ENCODE peak calls at places on chromosomes 5 and 9, in four cellular contexts. One of them, this sample, is unnamed.

GRCh38 chr9:14824481-14824880 is 85.7 kb downstream of the FREM1 start:
- DNase-seq in HCT116: no peak
- DNase-seq in kidney: no peak
- DNase-seq in mammary epithelial cell: no peak
- DNase-seq in this sample: no peak

GRCh38 chr9:87630266-87630665 is 95.7 kb upstream of the CTSL start:
- DNase-seq in HCT116: no peak
- DNase-seq in kidney: no peak
- DNase-seq in mammary epithelial cell: no peak
- DNase-seq in this sample: no peak

GRCh38 chr5:139232161-139232724 is 34.1 kb upstream of the SIL1 start:
- DNase-seq in HCT116: no peak
- DNase-seq in kidney: no peak
- DNase-seq in mammary epithelial cell: peak; percentile 95
- DNase-seq in this sample: no peak

GRCh38 chr9:113486327-113486726 is 22.8 kb downstream of the RGS3 start:
- DNase-seq in HCT116: no peak
- DNase-seq in kidney: no peak
- DNase-seq in mammary epithelial cell: no peak
- DNase-seq in this sample: no peak

GRCh38 chr5:129541648-129542251 is 81.7 kb downstream of the ADAMTS19 start:
- DNase-seq in HCT116: peak; percentile 48
- DNase-seq in kidney: no peak
- DNase-seq in mammary epithelial cell: peak; percentile 23
- DNase-seq in this sample: no peak

GRCh38 chr5:179558912-179559279 is 8.5 kb downstream of the RUFY1 start:
- DNase-seq in HCT116: no peak
- DNase-seq in kidney: no peak
- DNase-seq in mammary epithelial cell: no peak
- DNase-seq in this sample: peak; percentile 43

GRCh38 chr9:34143116-34143515 is 16.6 kb upstream of the DCAF12 start:
- DNase-seq in HCT116: no peak
- DNase-seq in kidney: no peak
- DNase-seq in mammary epithelial cell: no peak
- DNase-seq in this sample: no peak

GRCh38 chr5:140382866-140383265 is 18.8 kb upstream of the ANKHD1 start:
- DNase-seq in HCT116: no peak
- DNase-seq in kidney: no peak
- DNase-seq in mammary epithelial cell: no peak
- DNase-seq in this sample: no peak

GRCh38 chr5:180605554-180606214 is 14.4 kb upstream of the SCGB3A1 start:
- DNase-seq in HCT116: peak; percentile 75
- DNase-seq in kidney: peak; percentile 45
- DNase-seq in mammary epithelial cell: peak; percentile 38
- DNase-seq in this sample: peak; percentile 50

GRCh38 chr9:23539311-23539710 is 286.7 kb downstream of the ELAVL2 start:
- DNase-seq in HCT116: no peak
- DNase-seq in kidney: no peak
- DNase-seq in mammary epithelial cell: no peak
- DNase-seq in this sample: no peak

GRCh38 chr5:81837667-81838306 is 86.9 kb upstream of the SSBP2 start:
- DNase-seq in HCT116: no peak
- DNase-seq in kidney: no peak
- DNase-seq in mammary epithelial cell: no peak
- DNase-seq in this sample: no peak

GRCh38 chr5:68652507-68652906 is 437.0 kb downstream of the PIK3R1 start:
- DNase-seq in HCT116: no peak
- DNase-seq in kidney: no peak
- DNase-seq in mammary epithelial cell: peak; percentile 51
- DNase-seq in this sample: no peak

GRCh38 chr5:8233479-8233878 is 364.5 kb downstream of the MTRR start:
- DNase-seq in HCT116: no peak
- DNase-seq in kidney: no peak
- DNase-seq in mammary epithelial cell: no peak
- DNase-seq in this sample: no peak

GRCh38 chr9:21015122-21015815 is 16.2 kb downstream of the HACD4 start:
- DNase-seq in HCT116: no peak
- DNase-seq in kidney: no peak
- DNase-seq in mammary epithelial cell: no peak
- DNase-seq in this sample: no peak
- H3K9ac ChIP-seq in HCT116: no peak overlapping the region
- H3K9ac ChIP-seq in kidney: no peak overlapping the region
- H3K9ac ChIP-seq in mammary epithelial cell: no peak overlapping the region
- H3K9ac ChIP-seq in this sample: no peak overlapping the region

DNA sequence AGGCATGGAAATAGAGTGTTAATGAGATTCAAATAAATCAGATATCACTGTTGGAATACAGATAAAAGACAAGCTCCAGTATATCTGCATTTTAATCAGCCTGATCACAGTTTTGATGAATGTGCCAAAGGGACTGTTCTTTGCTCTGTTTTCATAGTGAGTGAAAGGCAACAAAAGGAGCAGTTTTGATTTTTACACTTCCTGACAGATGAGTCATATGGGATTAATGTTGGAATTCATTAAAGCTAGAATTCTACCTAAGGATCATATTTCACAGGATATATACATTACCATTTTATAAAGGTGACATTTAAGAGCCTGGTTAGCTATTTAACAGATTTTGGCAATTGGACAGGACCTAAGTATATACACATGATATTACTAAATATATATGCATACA is 743.3 kb upstream of the PTPRD start:
- DNase-seq in HCT116: no peak
- DNase-seq in kidney: no peak
- DNase-seq in mammary epithelial cell: no peak
- DNase-seq in this sample: no peak
- H3K9ac ChIP-seq in HCT116: no peak overlapping the region
- H3K9ac ChIP-seq in kidney: no peak overlapping the region
- H3K9ac ChIP-seq in mammary epithelial cell: no peak overlapping the region
- H3K9ac ChIP-seq in this sample: no peak overlapping the region

GRCh38 chr5:14405267-14405666 is 176.3 kb upstream of the OTULINL start:
- DNase-seq in HCT116: no peak
- DNase-seq in kidney: no peak
- DNase-seq in mammary epithelial cell: no peak
- DNase-seq in this sample: no peak
- H3K9ac ChIP-seq in HCT116: no peak overlapping the region
- H3K9ac ChIP-seq in kidney: no peak overlapping the region
- H3K9ac ChIP-seq in mammary epithelial cell: no peak overlapping the region
- H3K9ac ChIP-seq in this sample: no peak overlapping the region

GRCh38 chr9:99030082-99030481 is 74.8 kb upstream of the TGFBR1 start:
- DNase-seq in HCT116: no peak
- DNase-seq in kidney: no peak
- DNase-seq in mammary epithelial cell: peak; percentile 53
- DNase-seq in this sample: no peak

GRCh38 chr9:99031319-99031718 is 73.6 kb upstream of the TGFBR1 start:
- DNase-seq in HCT116: no peak
- DNase-seq in kidney: no peak
- DNase-seq in mammary epithelial cell: no peak
- DNase-seq in this sample: no peak

GRCh38 chr9:99029083-99029482 is 75.8 kb upstream of the TGFBR1 start:
- DNase-seq in HCT116: no peak
- DNase-seq in kidney: no peak
- DNase-seq in mammary epithelial cell: no peak
- DNase-seq in this sample: no peak

GRCh38 chr9:99031994-99032393 is 72.9 kb upstream of the TGFBR1 start:
- DNase-seq in HCT116: no peak
- DNase-seq in kidney: no peak
- DNase-seq in mammary epithelial cell: no peak
- DNase-seq in this sample: no peak

GRCh38 chr9:99030610-99031009 is 74.3 kb upstream of the TGFBR1 start:
- DNase-seq in HCT116: no peak
- DNase-seq in kidney: no peak
- DNase-seq in mammary epithelial cell: no peak
- DNase-seq in this sample: no peak
- H3K9ac ChIP-seq in HCT116: no peak overlapping the region
- H3K9ac ChIP-seq in kidney: no peak overlapping the region
- H3K9ac ChIP-seq in mammary epithelial cell: no peak overlapping the region
- H3K9ac ChIP-seq in this sample: no peak overlapping the region

GRCh38 chr9:36698984-36699383 is 126.3 kb downstream of the MELK start:
- DNase-seq in HCT116: no peak
- DNase-seq in kidney: no peak
- DNase-seq in mammary epithelial cell: no peak
- DNase-seq in this sample: no peak
- H3K9ac ChIP-seq in HCT116: no peak overlapping the region
- H3K9ac ChIP-seq in kidney: no peak overlapping the region
- H3K9ac ChIP-seq in mammary epithelial cell: no peak overlapping the region
- H3K9ac ChIP-seq in this sample: no peak overlapping the region

DNA sequence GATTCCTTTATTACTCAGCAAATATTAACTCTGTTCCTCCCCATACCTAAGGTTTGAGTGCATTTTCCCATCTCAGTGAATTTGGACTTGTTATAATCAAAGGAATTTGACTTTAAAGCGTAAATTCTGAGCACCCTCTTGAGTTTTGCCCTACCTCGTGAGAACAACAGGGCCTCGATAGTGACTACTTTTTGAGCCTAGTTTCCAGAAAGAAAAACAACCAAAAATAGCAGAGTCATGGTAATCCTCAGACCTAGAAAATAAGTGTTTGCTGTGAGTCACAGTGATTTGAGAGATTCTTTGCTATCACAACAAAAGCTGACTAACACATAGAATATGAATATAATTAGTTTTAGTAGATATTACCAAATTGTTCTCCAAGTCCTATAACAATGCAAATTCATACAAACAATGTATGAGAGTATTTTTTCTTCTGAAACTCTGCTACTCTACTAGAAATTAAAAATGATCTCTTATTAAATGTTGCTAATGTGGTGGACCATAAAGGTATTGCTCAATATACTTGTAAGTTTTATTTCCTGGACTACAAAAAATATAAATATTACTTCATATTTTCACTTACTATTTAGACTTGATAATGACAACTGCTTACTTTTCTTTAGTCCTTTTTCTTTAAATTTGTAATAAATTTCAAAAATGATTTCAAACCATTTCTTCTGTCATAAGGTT is 759.7 kb downstream of the BRINP1 start:
- DNase-seq in HCT116: no peak
- DNase-seq in kidney: no peak
- DNase-seq in mammary epithelial cell: peak; percentile 68
- DNase-seq in this sample: no peak
- H3K9ac ChIP-seq in HCT116: no peak overlapping the region
- H3K9ac ChIP-seq in kidney: no peak overlapping the region
- H3K9ac ChIP-seq in mammary epithelial cell: no peak overlapping the region
- H3K9ac ChIP-seq in this sample: no peak overlapping the region

GRCh38 chr9:115593587-115594091 is 475.7 kb upstream of the TNC start:
- DNase-seq in HCT116: peak; percentile 23
- DNase-seq in kidney: no peak
- DNase-seq in mammary epithelial cell: peak; percentile 47
- DNase-seq in this sample: peak; percentile 25

GRCh38 chr9:115591584-115591984 is 473.6 kb upstream of the TNC start:
- DNase-seq in HCT116: peak; percentile 84
- DNase-seq in kidney: no peak
- DNase-seq in mammary epithelial cell: peak; percentile 95
- DNase-seq in this sample: peak; percentile 88

GRCh38 chr9:115587310-115587709 is 469.4 kb upstream of the TNC start:
- DNase-seq in HCT116: no peak
- DNase-seq in kidney: no peak
- DNase-seq in mammary epithelial cell: no peak
- DNase-seq in this sample: no peak

GRCh38 chr9:115594551-115594950 is 476.6 kb upstream of the TNC start:
- DNase-seq in HCT116: no peak
- DNase-seq in kidney: no peak
- DNase-seq in mammary epithelial cell: no peak
- DNase-seq in this sample: no peak

GRCh38 chr9:115590016-115590415 is 472.1 kb upstream of the TNC start:
- DNase-seq in HCT116: no peak
- DNase-seq in kidney: no peak
- DNase-seq in mammary epithelial cell: peak; percentile 93
- DNase-seq in this sample: no peak
- H3K9ac ChIP-seq in HCT116: no peak overlapping the region
- H3K9ac ChIP-seq in kidney: no peak overlapping the region
- H3K9ac ChIP-seq in mammary epithelial cell: no peak overlapping the region
- H3K9ac ChIP-seq in this sample: no peak overlapping the region

GRCh38 chr5:94268226-94268625 is 350.2 kb downstream of the KIAA0825 start:
- DNase-seq in HCT116: no peak
- DNase-seq in kidney: peak; percentile 39
- DNase-seq in mammary epithelial cell: no peak
- DNase-seq in this sample: no peak

GRCh38 chr5:94266170-94266569 is 352.2 kb downstream of the KIAA0825 start:
- DNase-seq in HCT116: no peak
- DNase-seq in kidney: no peak
- DNase-seq in mammary epithelial cell: no peak
- DNase-seq in this sample: no peak

GRCh38 chr5:94263068-94263467 is 355.3 kb downstream of the KIAA0825 start:
- DNase-seq in HCT116: no peak
- DNase-seq in kidney: no peak
- DNase-seq in mammary epithelial cell: no peak
- DNase-seq in this sample: no peak

GRCh38 chr5:94267350-94267899 is 351.0 kb downstream of the KIAA0825 start:
- DNase-seq in HCT116: no peak
- DNase-seq in kidney: no peak
- DNase-seq in mammary epithelial cell: no peak
- DNase-seq in this sample: no peak
- H3K9ac ChIP-seq in HCT116: no peak overlapping the region
- H3K9ac ChIP-seq in kidney: no peak overlapping the region
- H3K9ac ChIP-seq in mammary epithelial cell: no peak overlapping the region
- H3K9ac ChIP-seq in this sample: no peak overlapping the region

DNA sequence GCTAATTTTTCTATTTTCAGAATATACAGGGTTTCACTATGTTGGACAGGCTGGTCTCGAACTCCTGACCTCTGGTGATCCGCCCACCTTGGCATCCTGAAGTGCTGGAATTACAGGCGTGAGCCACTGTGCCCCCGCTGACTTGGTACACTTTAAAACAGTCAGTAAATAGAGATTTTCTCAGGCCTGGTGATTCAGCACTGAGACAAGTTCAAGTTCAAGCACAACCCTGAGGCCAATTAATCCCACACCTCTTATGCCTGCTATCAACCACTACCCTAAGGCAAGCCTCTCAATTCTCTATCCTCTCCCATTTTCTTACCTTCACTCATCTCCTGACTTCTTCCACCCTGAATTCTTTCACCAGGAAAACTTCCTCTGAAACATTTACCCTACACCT is 18.9 kb downstream of the MUSK start:
- DNase-seq in HCT116: no peak
- DNase-seq in kidney: no peak
- DNase-seq in mammary epithelial cell: no peak
- DNase-seq in this sample: no peak
- H3K9ac ChIP-seq in HCT116: no peak overlapping the region
- H3K9ac ChIP-seq in kidney: no peak overlapping the region
- H3K9ac ChIP-seq in mammary epithelial cell: no peak overlapping the region
- H3K9ac ChIP-seq in this sample: no peak overlapping the region

This sample was measured in NT2/D1.